ENCODE peak calls at places on chromosomes 7 and 10, in eight cellular contexts. I is HepG2, A is NB4, Z is lower leg skin, O is endodermal cell, P is right lobe of liver, Q is heart left ventricle, E is mucosa of descending colon. D is an unnamed sample.

GRCh38 chr10:102413053-102413705 is 5.4 kb downstream of the PSD start:
- DNase-seq in Z (no peak), E (no peak), A (peak; percentile 45), O (peak; percentile 65), I (no peak), Q (no peak), P (no peak), D (no peak)

GRCh38 chr7:151757274-151757673 is 119.6 kb downstream of the PRKAG2 start:
- DNase-seq in Z (no peak), A (no peak), Q (no peak), I (no peak), E (no peak), O (no peak), P (no peak), D (no peak)

GRCh38 chr7:5424689-5425506 is 1.3 kb upstream of the TNRC18 start:
- DNase-seq in O (peak; percentile 72), I (peak; percentile 70), P (peak; percentile 88), Q (peak; percentile 85), Z (peak; percentile 45), A (peak; percentile 79), E (peak; percentile 67), D (no peak)

GRCh38 chr10:25696013-25696708 is 237.9 kb upstream of the MYO3A start:
- DNase-seq in I (no peak), O (peak; percentile 71), Q (no peak), Z (no peak), P (no peak), A (no peak), E (no peak), D (no peak)

GRCh38 chr10:98309366-98310355 is 41.7 kb upstream of the LOXL4 start:
- DNase-seq in I (peak; percentile 46), P (peak; percentile 63), A (peak; percentile 68), E (peak; percentile 72), Q (peak; percentile 88), O (peak; percentile 95), Z (peak; percentile 66), D (peak; percentile 46)

GRCh38 chr7:87218941-87219544 is 489 bp downstream of the TMEM243 start:
- DNase-seq in O (peak; percentile 89), I (peak; percentile 28), P (peak; percentile 60), Z (peak; percentile 55), A (peak; percentile 85), E (peak; percentile 63), Q (peak; percentile 80), D (no peak)

GRCh38 chr7:98187138-98187502 is 24.1 kb upstream of the BHLHA15 start:
- DNase-seq in E (no peak), P (no peak), A (no peak), Z (no peak), Q (no peak), O (no peak), I (no peak), D (no peak)

GRCh38 chr7:78198756-78199155 is 400.2 kb downstream of the PHTF2 start:
- DNase-seq in O (no peak), Z (no peak), I (no peak), Q (no peak), A (no peak), P (no peak), E (no peak), D (no peak)

GRCh38 chr10:52353960-52354394 is 39.9 kb downstream of the DKK1 start:
- DNase-seq in A (no peak), I (peak; percentile 88), P (no peak), Q (no peak), E (no peak), O (no peak), Z (no peak), D (no peak)

GRCh38 chr10:124642076-124642710 is 102.0 kb downstream of the FAM53B start:
- DNase-seq in P (no peak), E (no peak), I (no peak), A (peak; percentile 78), O (no peak), Q (no peak), Z (no peak), D (no peak)
- TF ChIP-seq CTCF in P (no peak), E (no peak), I (no peak), A (no peak), O (no peak), Q (no peak), Z (no peak), D (no peak)

DNA sequence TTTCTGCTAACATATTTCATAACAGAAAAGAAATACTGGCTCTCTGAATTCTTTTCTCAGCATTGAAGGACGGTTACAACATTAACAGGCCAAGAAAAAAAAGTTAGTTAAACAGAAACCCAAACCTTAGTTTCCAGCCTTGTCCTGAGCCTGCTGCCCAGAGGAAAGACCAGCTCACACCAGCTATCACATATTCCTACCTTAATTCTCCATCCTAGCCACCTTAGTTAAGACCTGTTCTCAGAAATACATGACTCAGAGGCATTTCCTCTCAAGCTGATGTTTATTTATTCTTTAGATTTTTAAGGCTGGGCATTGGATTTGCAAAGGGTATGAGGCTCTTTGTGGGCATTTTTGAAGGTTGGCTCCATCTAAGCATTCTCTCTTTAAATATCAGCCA is 34.3 kb upstream of the ADAM12 start:
- DNase-seq in Z (no peak), Q (no peak), E (no peak), A (no peak), I (no peak), P (no peak), O (no peak), D (no peak)
- H3K4me3 ChIP-seq in Z (no peak overlapping the region), Q (no peak overlapping the region), E (no peak overlapping the region), A (no peak overlapping the region), I (no peak overlapping the region), P (no peak overlapping the region), O (no peak overlapping the region), D (no peak overlapping the region)

DNA sequence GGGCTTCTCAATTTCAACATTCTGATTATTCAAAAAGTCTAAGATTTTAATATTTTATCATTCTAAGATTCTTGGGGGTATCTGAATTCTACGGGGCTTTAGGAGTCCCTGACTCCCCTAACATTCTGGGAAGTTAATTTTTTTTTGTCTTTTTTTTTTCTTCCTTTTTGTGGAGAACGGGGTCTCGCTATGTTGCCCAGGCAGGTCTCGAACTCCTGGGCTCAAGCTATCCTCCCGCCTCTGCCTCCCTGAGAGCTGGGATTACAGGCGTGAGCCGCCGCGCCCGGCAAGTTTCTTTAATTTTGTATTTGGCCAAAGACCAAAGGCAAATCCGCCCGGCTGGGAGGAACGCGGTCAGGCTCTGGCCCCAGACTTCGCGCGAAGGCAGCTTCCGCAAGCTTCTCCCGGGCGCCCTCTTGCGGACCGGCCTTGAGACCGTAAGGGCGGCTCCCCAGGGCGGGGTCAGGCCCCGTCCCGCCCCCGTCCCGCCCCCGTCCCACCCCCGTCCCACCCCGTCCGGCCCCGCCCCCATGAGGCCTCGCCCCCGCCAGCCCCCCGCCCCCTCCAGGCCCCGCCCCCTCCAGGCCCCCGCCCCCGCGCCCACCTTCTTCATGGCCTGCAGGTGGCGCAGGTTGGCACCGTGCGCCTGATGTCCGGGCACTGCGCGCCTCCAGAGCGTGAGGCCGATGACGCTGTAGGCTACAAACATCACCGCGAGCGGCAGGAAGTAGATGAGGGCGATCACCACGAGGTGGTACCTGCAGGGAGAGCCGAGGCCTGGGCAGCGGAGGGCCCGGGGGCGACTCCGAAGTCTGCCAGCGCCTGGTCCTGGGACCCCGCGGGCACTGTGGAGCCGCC is 8.2 kb downstream of the TACR2 start:
- DNase-seq in Z (peak; percentile 92), O (peak; percentile 98), P (peak; percentile 92), E (peak; percentile 97), I (peak; percentile 80), A (peak; percentile 93), Q (peak; percentile 97), D (peak; percentile 78)
- TF ChIP-seq CTCF in Z (no peak), O (peak; percentile 89), P (peak; percentile 97), E (peak; percentile 86), I (peak; percentile 79), A (peak; percentile 59), Q (peak; percentile 96), D (peak; percentile 75)

DNA sequence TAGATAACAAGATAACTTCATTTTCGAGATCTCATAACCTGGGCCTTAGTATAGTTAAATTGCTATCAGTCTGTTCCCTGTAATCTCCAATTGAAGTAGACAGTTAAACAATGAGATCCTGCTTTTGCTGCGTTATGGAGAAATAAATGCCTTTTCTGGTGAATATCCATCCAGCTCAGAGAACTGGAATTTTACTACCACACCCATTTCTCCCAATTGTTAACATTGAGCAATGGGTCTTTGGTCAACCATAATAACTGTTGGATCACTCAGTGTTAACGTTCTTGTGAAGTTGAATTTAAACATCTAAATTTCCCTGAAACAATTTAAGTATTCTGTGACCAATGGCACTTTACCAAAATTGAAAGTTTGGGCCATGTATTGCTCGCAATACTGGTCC is 3.0 kb downstream of the CALU start:
- DNase-seq in Q (no peak), Z (no peak), P (no peak), E (no peak), I (no peak), A (no peak), O (no peak), D (no peak)
- H3K4me3 ChIP-seq in Q (peak overlapping the region; percentile 90), Z (no peak overlapping the region), P (no peak overlapping the region), E (no peak overlapping the region), I (no peak overlapping the region), A (no peak overlapping the region), O (peak overlapping the region; percentile 98), D (no peak overlapping the region)

GRCh38 chr7:22659741-22660140 is 67.3 kb upstream of the IL6 start:
- DNase-seq in E (no peak), Z (no peak), A (no peak), I (no peak), P (no peak), O (no peak), Q (no peak), D (no peak)

GRCh38 chr7:22655781-22656180 is 71.2 kb upstream of the IL6 start:
- DNase-seq in I (no peak), Z (no peak), O (no peak), A (no peak), Q (no peak), P (no peak), E (no peak), D (no peak)

GRCh38 chr7:22654836-22655235 is 72.2 kb upstream of the IL6 start:
- DNase-seq in Z (no peak), P (no peak), O (no peak), E (no peak), I (no peak), A (no peak), Q (no peak), D (no peak)

GRCh38 chr7:22658031-22658430 is 69.0 kb upstream of the IL6 start:
- DNase-seq in O (no peak), P (no peak), A (no peak), Q (no peak), Z (no peak), E (no peak), I (no peak), D (no peak)

DNA sequence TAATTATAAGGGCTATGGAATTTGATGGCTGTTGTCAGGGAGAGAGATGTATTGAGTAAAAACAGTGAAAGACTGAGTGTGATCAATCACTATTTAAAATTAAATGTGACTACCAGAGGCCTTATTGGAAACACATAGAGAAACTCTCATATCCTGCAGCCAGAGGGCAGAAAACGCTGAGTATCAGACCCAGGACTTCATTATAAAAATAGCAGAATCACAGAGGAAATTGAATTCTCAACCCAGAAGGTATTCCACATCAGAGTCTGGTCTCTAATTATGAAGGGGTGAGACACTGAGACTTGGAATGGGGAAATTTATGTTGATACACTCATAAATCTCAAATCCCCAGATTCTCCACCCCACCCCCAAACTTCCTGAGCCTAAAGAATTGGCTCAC is 69.5 kb upstream of the IL6 start:
- DNase-seq in P (no peak), O (no peak), Q (no peak), Z (no peak), A (no peak), I (no peak), E (no peak), D (no peak)
- TF ChIP-seq CTCF in P (no peak), O (peak; percentile 44), Q (no peak), Z (no peak), A (no peak), I (no peak), E (no peak), D (no peak)

D was measured in LNCaP clone FGC.